ENCODE peak calls at places on chromosomes 12 and 14, in nine cellular contexts. One of them, this sample, is unnamed.
A peak's percentile ranks its signal among the peaks of the same experiment; 100 is the strongest.

GRCh38 chr12:72057330-72057911 is 118.8 kb downstream of the TPH2 start:
- DNase-seq in GM23248: no peak
- DNase-seq in GM23338: no peak
- DNase-seq in MM.1S: no peak
- DNase-seq in neural progenitor cell: no peak
- DNase-seq in OCI-LY7: no peak
- DNase-seq in hepatocyte: peak; percentile 27
- DNase-seq in HCT116: no peak
- DNase-seq in SK-N-SH: no peak
- DNase-seq in this sample: no peak

GRCh38 chr12:114913871-114914801 is 230.2 kb upstream of the TBX3 start:
- DNase-seq in GM23248: peak; percentile 76
- DNase-seq in GM23338: no peak
- DNase-seq in MM.1S: no peak
- DNase-seq in neural progenitor cell: peak; percentile 65
- DNase-seq in OCI-LY7: no peak
- DNase-seq in hepatocyte: no peak
- DNase-seq in HCT116: peak; percentile 38
- DNase-seq in SK-N-SH: no peak
- DNase-seq in this sample: peak; percentile 94

GRCh38 chr12:25670076-25671055 is 117.3 kb upstream of the LMNTD1 start:
- DNase-seq in GM23248: peak; percentile 50
- DNase-seq in GM23338: no peak
- DNase-seq in MM.1S: no peak
- DNase-seq in neural progenitor cell: no peak
- DNase-seq in OCI-LY7: no peak
- DNase-seq in hepatocyte: no peak
- DNase-seq in HCT116: no peak
- DNase-seq in SK-N-SH: no peak
- DNase-seq in this sample: peak; percentile 83

GRCh38 chr14:88707088-88707487 is 85.7 kb downstream of the EML5 start:
- DNase-seq in GM23248: no peak
- DNase-seq in GM23338: no peak
- DNase-seq in MM.1S: no peak
- DNase-seq in neural progenitor cell: no peak
- DNase-seq in OCI-LY7: no peak
- DNase-seq in hepatocyte: no peak
- DNase-seq in HCT116: no peak
- DNase-seq in SK-N-SH: no peak
- DNase-seq in this sample: no peak

GRCh38 chr12:49323524-49324097 is 556 bp downstream of the TROAP start:
- DNase-seq in GM23248: no peak
- DNase-seq in GM23338: no peak
- DNase-seq in MM.1S: no peak
- DNase-seq in neural progenitor cell: no peak
- DNase-seq in OCI-LY7: no peak
- DNase-seq in hepatocyte: peak; percentile 5
- DNase-seq in HCT116: no peak
- DNase-seq in SK-N-SH: no peak
- DNase-seq in this sample: no peak

GRCh38 chr12:38695057-38695456 is 210.3 kb downstream of the CPNE8 start:
- DNase-seq in GM23248: no peak
- DNase-seq in GM23338: peak; percentile 58
- DNase-seq in MM.1S: no peak
- DNase-seq in neural progenitor cell: no peak
- DNase-seq in OCI-LY7: no peak
- DNase-seq in hepatocyte: no peak
- DNase-seq in HCT116: no peak
- DNase-seq in SK-N-SH: no peak
- DNase-seq in this sample: no peak

GRCh38 chr14:75234173-75234855 is 44.3 kb upstream of the FOS start:
- DNase-seq in GM23248: peak; percentile 67
- DNase-seq in GM23338: no peak
- DNase-seq in MM.1S: no peak
- DNase-seq in neural progenitor cell: no peak
- DNase-seq in OCI-LY7: no peak
- DNase-seq in hepatocyte: peak; percentile 83
- DNase-seq in HCT116: peak; percentile 38
- DNase-seq in SK-N-SH: no peak
- DNase-seq in this sample: peak; percentile 46

GRCh38 chr12:61513972-61514371 is 746.2 kb upstream of the USP15 start:
- DNase-seq in GM23248: no peak
- DNase-seq in GM23338: no peak
- DNase-seq in MM.1S: no peak
- DNase-seq in neural progenitor cell: no peak
- DNase-seq in OCI-LY7: no peak
- DNase-seq in hepatocyte: no peak
- DNase-seq in HCT116: no peak
- DNase-seq in SK-N-SH: no peak
- DNase-seq in this sample: no peak

GRCh38 chr14:94638961-94639817 is 27.0 kb downstream of the SERPINA3 start:
- DNase-seq in GM23248: no peak
- DNase-seq in GM23338: no peak
- DNase-seq in MM.1S: no peak
- DNase-seq in neural progenitor cell: no peak
- DNase-seq in OCI-LY7: no peak
- DNase-seq in hepatocyte: no peak
- DNase-seq in HCT116: no peak
- DNase-seq in SK-N-SH: no peak
- DNase-seq in this sample: no peak

GRCh38 chr12:11798856-11799530 is 149.5 kb downstream of the ETV6 start:
- DNase-seq in GM23248: peak; percentile 74
- DNase-seq in GM23338: no peak
- DNase-seq in MM.1S: no peak
- DNase-seq in neural progenitor cell: no peak
- DNase-seq in OCI-LY7: peak; percentile 39
- DNase-seq in hepatocyte: no peak
- DNase-seq in HCT116: no peak
- DNase-seq in SK-N-SH: no peak
- DNase-seq in this sample: peak; percentile 89
- H3K4me1 ChIP-seq in GM23248: peaks cover 42% of the 10 kb centered on the region
- H3K4me1 ChIP-seq in GM23338: peaks cover 7% of the 10 kb centered on the region
- H3K4me1 ChIP-seq in MM.1S: peaks cover 7% of the 10 kb centered on the region
- H3K4me1 ChIP-seq in neural progenitor cell: peaks cover 17% of the 10 kb centered on the region
- H3K4me1 ChIP-seq in OCI-LY7: peaks cover 31% of the 10 kb centered on the region
- H3K4me1 ChIP-seq in hepatocyte: peaks cover 16% of the 10 kb centered on the region
- H3K4me1 ChIP-seq in HCT116: peaks cover 28% of the 10 kb centered on the region
- H3K4me1 ChIP-seq in SK-N-SH: peaks cover 48% of the 10 kb centered on the region
- H3K4me1 ChIP-seq in this sample: peaks cover 39% of the 10 kb centered on the region

GRCh38 chr14:71492346-71492745 is 439.9 kb upstream of the RGS6 start:
- DNase-seq in GM23248: no peak
- DNase-seq in GM23338: no peak
- DNase-seq in MM.1S: no peak
- DNase-seq in neural progenitor cell: no peak
- DNase-seq in OCI-LY7: no peak
- DNase-seq in hepatocyte: no peak
- DNase-seq in HCT116: no peak
- DNase-seq in SK-N-SH: no peak
- DNase-seq in this sample: no peak

GRCh38 chr14:71498151-71498734 is 434.0 kb upstream of the RGS6 start:
- DNase-seq in GM23248: peak; percentile 60
- DNase-seq in GM23338: no peak
- DNase-seq in MM.1S: no peak
- DNase-seq in neural progenitor cell: no peak
- DNase-seq in OCI-LY7: no peak
- DNase-seq in hepatocyte: no peak
- DNase-seq in HCT116: no peak
- DNase-seq in SK-N-SH: no peak
- DNase-seq in this sample: no peak

GRCh38 chr14:71499018-71499417 is 433.2 kb upstream of the RGS6 start:
- DNase-seq in GM23248: no peak
- DNase-seq in GM23338: no peak
- DNase-seq in MM.1S: no peak
- DNase-seq in neural progenitor cell: no peak
- DNase-seq in OCI-LY7: no peak
- DNase-seq in hepatocyte: no peak
- DNase-seq in HCT116: no peak
- DNase-seq in SK-N-SH: no peak
- DNase-seq in this sample: no peak

GRCh38 chr14:71491925-71492324 is 440.3 kb upstream of the RGS6 start:
- DNase-seq in GM23248: peak; percentile 54
- DNase-seq in GM23338: no peak
- DNase-seq in MM.1S: no peak
- DNase-seq in neural progenitor cell: no peak
- DNase-seq in OCI-LY7: no peak
- DNase-seq in hepatocyte: no peak
- DNase-seq in HCT116: no peak
- DNase-seq in SK-N-SH: no peak
- DNase-seq in this sample: no peak

DNA sequence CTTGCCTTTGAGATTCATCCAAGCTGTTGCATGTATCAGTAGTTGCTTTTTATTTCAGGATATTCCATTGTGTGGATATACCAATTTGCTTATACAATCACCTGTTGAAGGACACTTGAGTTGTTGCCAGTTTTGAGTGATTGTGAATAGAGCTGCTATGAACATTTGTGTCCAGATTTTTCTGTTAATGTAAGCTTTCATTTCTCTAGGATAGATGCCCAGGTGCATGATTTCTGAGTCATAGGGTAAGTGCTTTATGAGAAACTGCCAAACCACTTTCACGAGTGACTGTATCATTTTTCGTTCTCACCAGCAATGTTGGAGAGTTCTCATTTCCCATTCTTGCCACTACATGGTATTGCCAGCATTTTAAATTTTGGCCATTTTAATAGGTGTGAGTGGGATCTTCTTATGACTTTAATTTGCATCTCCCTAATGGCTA is 434.6 kb upstream of the RGS6 start:
- DNase-seq in GM23248: peak; percentile 46
- DNase-seq in GM23338: no peak
- DNase-seq in MM.1S: peak; percentile 16
- DNase-seq in neural progenitor cell: no peak
- DNase-seq in OCI-LY7: peak; percentile 6
- DNase-seq in hepatocyte: no peak
- DNase-seq in HCT116: no peak
- DNase-seq in SK-N-SH: no peak
- DNase-seq in this sample: peak; percentile 56
- H3K4me2 ChIP-seq in GM23248: peak overlapping the region; percentile 22
- H3K4me2 ChIP-seq in GM23338: no peak overlapping the region
- H3K4me2 ChIP-seq in MM.1S: no peak overlapping the region
- H3K4me2 ChIP-seq in neural progenitor cell: no peak overlapping the region
- H3K4me2 ChIP-seq in OCI-LY7: no peak overlapping the region
- H3K4me2 ChIP-seq in hepatocyte: no peak overlapping the region
- H3K4me2 ChIP-seq in HCT116: peak overlapping the region; percentile 6
- H3K4me2 ChIP-seq in SK-N-SH: peak overlapping the region; percentile 4
- H3K4me2 ChIP-seq in this sample: peak overlapping the region; percentile 19

DNA sequence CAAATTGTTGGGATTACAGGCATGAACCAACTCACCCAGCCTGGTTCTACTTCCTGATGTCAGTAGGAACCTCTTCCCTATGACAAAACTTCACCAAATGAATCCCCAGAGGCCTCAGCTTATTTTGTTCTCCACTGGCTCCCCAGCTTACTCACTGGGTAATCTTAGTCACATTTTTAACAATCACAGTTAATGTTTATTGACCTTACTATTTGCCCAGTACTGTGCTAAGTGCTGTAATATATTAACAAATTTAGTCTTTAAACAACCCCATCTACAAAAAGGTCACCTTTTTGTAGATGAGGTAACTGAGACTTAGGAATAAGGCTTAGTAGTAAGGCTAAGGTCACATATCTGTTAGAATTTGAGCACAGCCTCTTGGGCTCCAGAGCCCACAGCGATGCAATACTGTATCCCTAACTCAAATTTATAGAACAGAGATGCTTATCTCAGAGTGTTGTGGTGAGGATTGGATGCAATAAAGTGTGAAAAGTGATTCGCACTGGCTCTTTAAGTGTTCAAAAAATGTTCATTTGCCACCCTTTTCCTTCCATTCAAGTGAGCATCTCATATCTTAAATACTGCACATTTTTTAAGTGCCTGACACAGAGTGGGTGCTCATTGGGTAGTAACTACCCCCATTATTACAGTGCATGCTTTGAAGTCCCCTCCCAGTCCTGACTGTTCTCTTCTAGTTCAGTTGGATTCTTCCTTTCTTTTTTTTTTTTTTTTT is 146.4 kb upstream of the ARHGAP5 start:
- DNase-seq in GM23248: peak; percentile 91
- DNase-seq in GM23338: no peak
- DNase-seq in MM.1S: no peak
- DNase-seq in neural progenitor cell: no peak
- DNase-seq in OCI-LY7: no peak
- DNase-seq in hepatocyte: peak; percentile 23
- DNase-seq in HCT116: no peak
- DNase-seq in SK-N-SH: no peak
- DNase-seq in this sample: peak; percentile 70
- TF ChIP-seq EZH2phosphoT487 in GM23248: no peak
- TF ChIP-seq EZH2phosphoT487 in GM23338: no peak
- TF ChIP-seq EZH2phosphoT487 in MM.1S: no peak
- TF ChIP-seq EZH2phosphoT487 in neural progenitor cell: no peak
- TF ChIP-seq EZH2phosphoT487 in OCI-LY7: no peak
- TF ChIP-seq EZH2phosphoT487 in hepatocyte: no peak
- TF ChIP-seq EZH2phosphoT487 in HCT116: no peak
- TF ChIP-seq EZH2phosphoT487 in SK-N-SH: no peak
- TF ChIP-seq EZH2phosphoT487 in this sample: no peak

GRCh38 chr12:117034691-117035090 is 64.5 kb downstream of the TESC start:
- DNase-seq in GM23248: no peak
- DNase-seq in GM23338: no peak
- DNase-seq in MM.1S: no peak
- DNase-seq in neural progenitor cell: no peak
- DNase-seq in OCI-LY7: no peak
- DNase-seq in hepatocyte: no peak
- DNase-seq in HCT116: no peak
- DNase-seq in SK-N-SH: no peak
- DNase-seq in this sample: no peak

GRCh38 chr12:117033382-117034045 is 65.7 kb downstream of the TESC start:
- DNase-seq in GM23248: no peak
- DNase-seq in GM23338: no peak
- DNase-seq in MM.1S: no peak
- DNase-seq in neural progenitor cell: no peak
- DNase-seq in OCI-LY7: no peak
- DNase-seq in hepatocyte: no peak
- DNase-seq in HCT116: no peak
- DNase-seq in SK-N-SH: no peak
- DNase-seq in this sample: no peak

GRCh38 chr12:117032593-117033381 is 66.4 kb downstream of the TESC start:
- DNase-seq in GM23248: peak; percentile 66
- DNase-seq in GM23338: peak; percentile 61
- DNase-seq in MM.1S: no peak
- DNase-seq in neural progenitor cell: peak; percentile 45
- DNase-seq in OCI-LY7: no peak
- DNase-seq in hepatocyte: no peak
- DNase-seq in HCT116: no peak
- DNase-seq in SK-N-SH: no peak
- DNase-seq in this sample: no peak

GRCh38 chr12:117035287-117035686 is 63.9 kb downstream of the TESC start:
- DNase-seq in GM23248: no peak
- DNase-seq in GM23338: peak; percentile 50
- DNase-seq in MM.1S: no peak
- DNase-seq in neural progenitor cell: no peak
- DNase-seq in OCI-LY7: no peak
- DNase-seq in hepatocyte: no peak
- DNase-seq in HCT116: no peak
- DNase-seq in SK-N-SH: no peak
- DNase-seq in this sample: no peak

DNA sequence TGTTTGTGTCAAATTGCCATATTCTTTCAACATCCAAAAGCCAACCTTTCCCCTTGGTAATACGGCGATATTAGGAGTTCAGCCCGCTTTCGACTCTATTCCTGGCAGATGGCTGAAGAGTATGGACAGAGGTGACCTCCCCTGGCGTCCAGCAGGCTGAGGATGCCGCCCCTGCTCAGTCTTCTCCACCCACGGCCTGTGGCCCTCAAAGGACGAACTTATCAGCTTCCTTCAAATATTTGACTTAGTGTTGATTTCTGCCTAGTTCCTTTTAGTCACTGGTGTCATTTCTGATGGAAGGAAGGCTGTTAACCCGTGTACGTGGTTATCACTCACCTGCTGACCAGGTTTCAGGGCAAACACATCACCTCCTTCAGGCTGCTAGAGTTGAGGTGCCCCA is 65.0 kb downstream of the TESC start:
- DNase-seq in GM23248: no peak
- DNase-seq in GM23338: no peak
- DNase-seq in MM.1S: no peak
- DNase-seq in neural progenitor cell: no peak
- DNase-seq in OCI-LY7: no peak
- DNase-seq in hepatocyte: no peak
- DNase-seq in HCT116: no peak
- DNase-seq in SK-N-SH: no peak
- DNase-seq in this sample: no peak
- H3K4me1 ChIP-seq in GM23248: no peaks in the 10 kb centered on the region
- H3K4me1 ChIP-seq in GM23338: no peaks in the 10 kb centered on the region
- H3K4me1 ChIP-seq in MM.1S: no peaks in the 10 kb centered on the region
- H3K4me1 ChIP-seq in neural progenitor cell: peaks cover 15% of the 10 kb centered on the region
- H3K4me1 ChIP-seq in OCI-LY7: no peaks in the 10 kb centered on the region
- H3K4me1 ChIP-seq in hepatocyte: peaks cover 23% of the 10 kb centered on the region
- H3K4me1 ChIP-seq in HCT116: no peaks in the 10 kb centered on the region
- H3K4me1 ChIP-seq in SK-N-SH: no peaks in the 10 kb centered on the region
- H3K4me1 ChIP-seq in this sample: no peaks in the 10 kb centered on the region

This sample was measured in PC-3.